ENCODE peak calls at places on chromosomes 7 and 10, in five cellular contexts. One of them, this sample, is unnamed.

GRCh38 chr10:29255117-29255516 is 33.8 kb upstream of the LYZL1 start:
- DNase-seq in naive thymus-derived CD4-positive, alpha-beta T cell: no peak
- DNase-seq in CD4-positive, CD25-positive, alpha-beta regulatory T cell: no peak
- DNase-seq in hepatocyte: no peak
- DNase-seq in CD8-positive, alpha-beta T cell: no peak
- DNase-seq in this sample: no peak

GRCh38 chr10:24432478-24433416 is 223.8 kb downstream of the KIAA1217 start:
- DNase-seq in naive thymus-derived CD4-positive, alpha-beta T cell: no peak
- DNase-seq in CD4-positive, CD25-positive, alpha-beta regulatory T cell: no peak
- DNase-seq in hepatocyte: no peak
- DNase-seq in CD8-positive, alpha-beta T cell: no peak
- DNase-seq in this sample: no peak

GRCh38 chr10:98326621-98327027 is 58.6 kb upstream of the LOXL4 start:
- DNase-seq in naive thymus-derived CD4-positive, alpha-beta T cell: no peak
- DNase-seq in CD4-positive, CD25-positive, alpha-beta regulatory T cell: no peak
- DNase-seq in hepatocyte: no peak
- DNase-seq in CD8-positive, alpha-beta T cell: no peak
- DNase-seq in this sample: no peak

GRCh38 chr10:91901784-91902677 is 7.3 kb downstream of the FGFBP3 start:
- DNase-seq in naive thymus-derived CD4-positive, alpha-beta T cell: no peak
- DNase-seq in CD4-positive, CD25-positive, alpha-beta regulatory T cell: no peak
- DNase-seq in hepatocyte: peak
- DNase-seq in CD8-positive, alpha-beta T cell: peak
- DNase-seq in this sample: no peak

GRCh38 chr10:87960230-87960629 is 96.8 kb downstream of the PTEN start:
- DNase-seq in naive thymus-derived CD4-positive, alpha-beta T cell: no peak
- DNase-seq in CD4-positive, CD25-positive, alpha-beta regulatory T cell: no peak
- DNase-seq in hepatocyte: no peak
- DNase-seq in CD8-positive, alpha-beta T cell: no peak
- DNase-seq in this sample: no peak

GRCh38 chr7:54960517-54960916 is 58.3 kb upstream of the EGFR start:
- DNase-seq in naive thymus-derived CD4-positive, alpha-beta T cell: no peak
- DNase-seq in CD4-positive, CD25-positive, alpha-beta regulatory T cell: no peak
- DNase-seq in hepatocyte: no peak
- DNase-seq in CD8-positive, alpha-beta T cell: no peak
- DNase-seq in this sample: no peak

GRCh38 chr7:68224041-68224534 is 1227.5 kb downstream of the TYW1 start:
- DNase-seq in naive thymus-derived CD4-positive, alpha-beta T cell: no peak
- DNase-seq in CD4-positive, CD25-positive, alpha-beta regulatory T cell: no peak
- DNase-seq in hepatocyte: no peak
- DNase-seq in CD8-positive, alpha-beta T cell: no peak
- DNase-seq in this sample: no peak

GRCh38 chr7:8285155-8285554 is 23.2 kb upstream of the ICA1 start:
- DNase-seq in naive thymus-derived CD4-positive, alpha-beta T cell: no peak
- DNase-seq in CD4-positive, CD25-positive, alpha-beta regulatory T cell: no peak
- DNase-seq in hepatocyte: no peak
- DNase-seq in CD8-positive, alpha-beta T cell: no peak
- DNase-seq in this sample: no peak

GRCh38 chr10:13831711-13832110 is 244.9 kb downstream of the PRPF18 start:
- DNase-seq in naive thymus-derived CD4-positive, alpha-beta T cell: no peak
- DNase-seq in CD4-positive, CD25-positive, alpha-beta regulatory T cell: no peak
- DNase-seq in hepatocyte: no peak
- DNase-seq in CD8-positive, alpha-beta T cell: no peak
- DNase-seq in this sample: no peak

GRCh38 chr7:141999219-141999618 is 3.5 kb downstream of the MGAM start:
- DNase-seq in naive thymus-derived CD4-positive, alpha-beta T cell: no peak
- DNase-seq in CD4-positive, CD25-positive, alpha-beta regulatory T cell: no peak
- DNase-seq in hepatocyte: peak
- DNase-seq in CD8-positive, alpha-beta T cell: no peak
- DNase-seq in this sample: no peak

GRCh38 chr7:82078807-82079206 is 309.0 kb upstream of the HGF start:
- DNase-seq in naive thymus-derived CD4-positive, alpha-beta T cell: no peak
- DNase-seq in CD4-positive, CD25-positive, alpha-beta regulatory T cell: no peak
- DNase-seq in hepatocyte: no peak
- DNase-seq in CD8-positive, alpha-beta T cell: no peak
- DNase-seq in this sample: no peak

GRCh38 chr7:7640221-7641128 is at the start of gene UMAD1:
- DNase-seq in naive thymus-derived CD4-positive, alpha-beta T cell: peak
- DNase-seq in CD4-positive, CD25-positive, alpha-beta regulatory T cell: peak
- DNase-seq in hepatocyte: peak
- DNase-seq in CD8-positive, alpha-beta T cell: peak
- DNase-seq in this sample: peak

GRCh38 chr7:610531-611280 is 91.1 kb upstream of the PDGFA start:
- DNase-seq in naive thymus-derived CD4-positive, alpha-beta T cell: peak
- DNase-seq in CD4-positive, CD25-positive, alpha-beta regulatory T cell: no peak
- DNase-seq in hepatocyte: peak
- DNase-seq in CD8-positive, alpha-beta T cell: no peak
- DNase-seq in this sample: no peak

GRCh38 chr10:75042292-75042974 is 69.0 kb upstream of the SAMD8 start:
- DNase-seq in naive thymus-derived CD4-positive, alpha-beta T cell: no peak
- DNase-seq in CD4-positive, CD25-positive, alpha-beta regulatory T cell: no peak
- DNase-seq in hepatocyte: no peak
- DNase-seq in CD8-positive, alpha-beta T cell: no peak
- DNase-seq in this sample: no peak

GRCh38 chr7:142438235-142438922 is 180.5 kb upstream of the PRSS58 start:
- DNase-seq in naive thymus-derived CD4-positive, alpha-beta T cell: peak
- DNase-seq in CD4-positive, CD25-positive, alpha-beta regulatory T cell: no peak
- DNase-seq in hepatocyte: peak
- DNase-seq in CD8-positive, alpha-beta T cell: no peak
- DNase-seq in this sample: peak

GRCh38 chr7:124162667-124163066 is 129.8 kb upstream of the TMEM229A start:
- DNase-seq in naive thymus-derived CD4-positive, alpha-beta T cell: no peak
- DNase-seq in CD4-positive, CD25-positive, alpha-beta regulatory T cell: no peak
- DNase-seq in hepatocyte: no peak
- DNase-seq in CD8-positive, alpha-beta T cell: no peak
- DNase-seq in this sample: no peak

GRCh38 chr10:11532329-11532728 is 79.1 kb downstream of the USP6NL start:
- DNase-seq in naive thymus-derived CD4-positive, alpha-beta T cell: no peak
- DNase-seq in CD4-positive, CD25-positive, alpha-beta regulatory T cell: no peak
- DNase-seq in hepatocyte: no peak
- DNase-seq in CD8-positive, alpha-beta T cell: no peak
- DNase-seq in this sample: no peak

GRCh38 chr7:102306916-102307677 is 20.4 kb downstream of the SH2B2 start:
- DNase-seq in naive thymus-derived CD4-positive, alpha-beta T cell: no peak
- DNase-seq in CD4-positive, CD25-positive, alpha-beta regulatory T cell: peak
- DNase-seq in hepatocyte: peak
- DNase-seq in CD8-positive, alpha-beta T cell: no peak
- DNase-seq in this sample: no peak

GRCh38 chr7:140646931-140647647 is 6.5 kb upstream of the DENND2A start:
- DNase-seq in naive thymus-derived CD4-positive, alpha-beta T cell: peak
- DNase-seq in CD4-positive, CD25-positive, alpha-beta regulatory T cell: no peak
- DNase-seq in hepatocyte: peak
- DNase-seq in CD8-positive, alpha-beta T cell: peak
- DNase-seq in this sample: no peak

GRCh38 chr10:75773139-75773801 is 341.8 kb downstream of the LRMDA start:
- DNase-seq in naive thymus-derived CD4-positive, alpha-beta T cell: no peak
- DNase-seq in CD4-positive, CD25-positive, alpha-beta regulatory T cell: no peak
- DNase-seq in hepatocyte: peak
- DNase-seq in CD8-positive, alpha-beta T cell: no peak
- DNase-seq in this sample: no peak

GRCh38 chr7:712601-713457 is 13.7 kb upstream of the DNAAF5 start:
- DNase-seq in naive thymus-derived CD4-positive, alpha-beta T cell: no peak
- DNase-seq in CD4-positive, CD25-positive, alpha-beta regulatory T cell: no peak
- DNase-seq in hepatocyte: no peak
- DNase-seq in CD8-positive, alpha-beta T cell: no peak
- DNase-seq in this sample: no peak

GRCh38 chr10:17290226-17290625 is 62.2 kb downstream of the VIM start:
- DNase-seq in naive thymus-derived CD4-positive, alpha-beta T cell: peak
- DNase-seq in CD4-positive, CD25-positive, alpha-beta regulatory T cell: no peak
- DNase-seq in hepatocyte: no peak
- DNase-seq in CD8-positive, alpha-beta T cell: no peak
- DNase-seq in this sample: no peak

GRCh38 chr7:32140540-32140939 is 70.3 kb upstream of the PDE1C start:
- DNase-seq in naive thymus-derived CD4-positive, alpha-beta T cell: no peak
- DNase-seq in CD4-positive, CD25-positive, alpha-beta regulatory T cell: no peak
- DNase-seq in hepatocyte: no peak
- DNase-seq in CD8-positive, alpha-beta T cell: no peak
- DNase-seq in this sample: no peak

GRCh38 chr7:32147909-32148308 is 77.7 kb upstream of the PDE1C start:
- DNase-seq in naive thymus-derived CD4-positive, alpha-beta T cell: no peak
- DNase-seq in CD4-positive, CD25-positive, alpha-beta regulatory T cell: no peak
- DNase-seq in hepatocyte: no peak
- DNase-seq in CD8-positive, alpha-beta T cell: no peak
- DNase-seq in this sample: no peak

GRCh38 chr7:32142649-32143048 is 72.4 kb upstream of the PDE1C start:
- DNase-seq in naive thymus-derived CD4-positive, alpha-beta T cell: no peak
- DNase-seq in CD4-positive, CD25-positive, alpha-beta regulatory T cell: no peak
- DNase-seq in hepatocyte: no peak
- DNase-seq in CD8-positive, alpha-beta T cell: no peak
- DNase-seq in this sample: no peak

GRCh38 chr7:32145911-32146310 is 75.7 kb upstream of the PDE1C start:
- DNase-seq in naive thymus-derived CD4-positive, alpha-beta T cell: no peak
- DNase-seq in CD4-positive, CD25-positive, alpha-beta regulatory T cell: no peak
- DNase-seq in hepatocyte: no peak
- DNase-seq in CD8-positive, alpha-beta T cell: no peak
- DNase-seq in this sample: no peak

DNA sequence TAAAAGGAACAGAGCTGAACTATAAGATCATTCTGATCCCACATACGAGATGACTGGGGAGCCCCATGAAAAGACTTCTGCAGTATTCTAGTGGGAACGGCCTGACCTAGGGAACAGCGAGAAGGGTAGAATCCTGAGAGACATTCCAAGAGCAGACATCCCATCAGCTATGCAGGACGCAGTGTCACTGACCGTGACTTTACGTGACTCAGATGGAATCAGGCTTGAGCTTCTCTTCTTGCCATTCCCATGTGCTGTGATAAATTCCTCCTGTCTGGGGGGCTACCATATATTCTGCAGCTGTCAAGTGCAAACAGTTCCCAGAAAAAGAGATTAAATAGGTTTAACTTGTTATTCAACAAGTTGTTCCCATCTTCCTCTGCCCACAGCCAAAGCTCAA is 73.1 kb upstream of the PDE1C start:
- DNase-seq in naive thymus-derived CD4-positive, alpha-beta T cell: no peak
- DNase-seq in CD4-positive, CD25-positive, alpha-beta regulatory T cell: no peak
- DNase-seq in hepatocyte: no peak
- DNase-seq in CD8-positive, alpha-beta T cell: no peak
- DNase-seq in this sample: no peak
- H3K27ac ChIP-seq in naive thymus-derived CD4-positive, alpha-beta T cell: no peak
- H3K27ac ChIP-seq in CD4-positive, CD25-positive, alpha-beta regulatory T cell: no peak
- H3K27ac ChIP-seq in hepatocyte: no peak
- H3K27ac ChIP-seq in CD8-positive, alpha-beta T cell: no peak
- H3K27ac ChIP-seq in this sample: no peak

DNA sequence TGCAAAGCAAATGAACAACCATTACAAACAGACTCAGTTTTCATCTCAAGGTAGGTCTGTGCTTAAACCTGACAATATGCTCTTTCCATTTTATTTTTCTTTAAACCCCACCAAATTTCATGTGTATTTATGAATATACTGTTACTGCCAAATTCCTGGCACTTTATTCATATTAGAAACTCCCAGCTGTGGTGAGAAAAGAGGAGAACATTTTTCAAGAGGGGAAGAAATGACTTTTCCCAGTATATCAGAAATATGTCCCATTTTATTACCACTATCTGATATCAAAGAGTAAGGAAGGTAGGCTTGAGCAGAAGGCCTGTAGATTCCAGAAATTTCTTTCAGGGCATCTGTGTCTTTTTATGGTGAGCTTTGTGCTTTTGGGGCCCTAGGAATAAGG is 189.6 kb downstream of the ADAM12 start:
- DNase-seq in naive thymus-derived CD4-positive, alpha-beta T cell: no peak
- DNase-seq in CD4-positive, CD25-positive, alpha-beta regulatory T cell: no peak
- DNase-seq in hepatocyte: no peak
- DNase-seq in CD8-positive, alpha-beta T cell: no peak
- DNase-seq in this sample: no peak
- H3K4me3 ChIP-seq in naive thymus-derived CD4-positive, alpha-beta T cell: no peak
- H3K4me3 ChIP-seq in CD4-positive, CD25-positive, alpha-beta regulatory T cell: no peak
- H3K4me3 ChIP-seq in hepatocyte: no peak
- H3K4me3 ChIP-seq in CD8-positive, alpha-beta T cell: no peak
- H3K4me3 ChIP-seq in this sample: no peak

DNA sequence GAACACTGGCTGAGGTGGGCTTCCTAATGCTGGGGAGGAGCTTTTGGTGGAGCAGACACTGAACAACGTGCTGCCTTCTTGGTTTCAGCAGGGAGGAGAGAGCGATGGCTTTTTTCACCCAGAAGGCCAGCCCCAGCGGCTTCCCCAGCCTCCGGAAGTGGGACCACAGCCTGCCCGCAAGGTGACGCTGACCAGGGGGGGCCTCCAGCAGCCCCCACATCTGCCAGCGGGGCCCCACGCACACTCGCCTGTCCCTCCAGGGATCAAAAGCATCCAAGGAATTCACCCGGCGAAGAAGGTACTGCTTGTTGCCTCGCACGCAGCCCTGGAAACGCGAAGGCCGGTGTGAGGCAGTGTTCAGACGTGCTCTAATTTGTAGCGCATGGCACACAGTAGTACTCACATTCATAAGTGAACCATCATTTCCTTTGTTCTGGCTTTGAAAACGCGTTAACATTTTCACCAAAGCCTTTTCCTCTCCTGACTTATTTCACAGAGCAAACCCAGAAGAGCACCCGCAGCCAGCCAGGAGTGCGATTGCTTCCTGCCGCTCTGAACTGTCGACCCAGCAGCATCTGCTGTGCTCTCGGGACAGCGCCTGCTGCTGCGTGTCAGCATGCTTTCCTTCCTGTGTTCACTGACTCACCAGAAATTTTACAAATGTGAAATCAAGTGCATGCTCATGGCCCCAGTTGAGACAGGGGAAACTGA is 48.4 kb downstream of the SHH start:
- DNase-seq in naive thymus-derived CD4-positive, alpha-beta T cell: peak
- DNase-seq in CD4-positive, CD25-positive, alpha-beta regulatory T cell: peak
- DNase-seq in hepatocyte: peak
- DNase-seq in CD8-positive, alpha-beta T cell: peak
- DNase-seq in this sample: peak
- H3K27ac ChIP-seq in naive thymus-derived CD4-positive, alpha-beta T cell: peak
- H3K27ac ChIP-seq in CD4-positive, CD25-positive, alpha-beta regulatory T cell: peak
- H3K27ac ChIP-seq in hepatocyte: peak
- H3K27ac ChIP-seq in CD8-positive, alpha-beta T cell: peak
- H3K27ac ChIP-seq in this sample: peak

DNA sequence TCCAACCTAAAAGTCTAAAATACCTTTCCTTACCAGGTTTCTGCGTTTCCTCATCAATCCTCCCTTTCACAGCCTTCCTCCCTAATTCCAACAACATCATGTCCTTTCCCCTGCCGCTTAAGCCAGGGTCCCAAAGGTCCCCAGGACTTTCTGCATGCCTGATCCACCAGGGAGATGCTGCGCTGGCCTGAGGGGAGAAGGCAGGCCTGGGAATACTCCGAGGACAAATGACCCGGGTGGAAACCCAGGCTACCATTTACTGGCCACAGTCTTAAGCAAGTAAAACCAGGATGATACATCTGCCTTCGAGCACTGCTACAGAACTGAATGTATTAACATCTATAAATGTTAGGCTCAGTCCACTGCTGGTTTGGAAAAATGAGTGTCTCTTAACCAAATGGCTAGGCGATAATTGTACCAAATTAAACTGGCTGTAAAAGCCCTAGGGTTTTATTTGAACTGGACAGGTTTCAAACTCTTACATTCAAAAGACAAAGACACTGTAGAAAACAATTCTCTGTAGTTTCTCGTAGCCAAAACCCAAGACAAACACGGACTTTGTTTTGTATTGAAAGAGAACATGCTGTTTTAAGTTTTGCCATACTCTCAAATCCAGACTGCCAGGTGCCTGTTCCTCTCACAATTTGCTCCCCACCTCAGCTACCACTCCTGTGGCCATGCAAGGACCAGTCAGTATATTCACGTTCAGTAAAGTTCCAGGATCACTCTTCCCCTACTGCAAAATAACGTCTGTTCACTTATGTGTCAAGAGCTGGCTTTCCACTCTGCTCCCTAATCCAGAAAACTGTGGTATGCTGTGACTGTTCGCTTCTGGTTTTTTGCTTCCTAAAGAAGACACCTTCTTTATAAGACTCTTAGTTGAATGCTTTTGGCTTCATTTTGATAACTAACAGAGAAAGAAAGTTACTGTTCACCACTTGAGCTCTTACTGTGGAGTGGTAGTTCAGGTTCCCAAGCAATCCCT is 145.7 kb downstream of the RNF216 start:
- DNase-seq in naive thymus-derived CD4-positive, alpha-beta T cell: no peak
- DNase-seq in CD4-positive, CD25-positive, alpha-beta regulatory T cell: no peak
- DNase-seq in hepatocyte: no peak
- DNase-seq in CD8-positive, alpha-beta T cell: no peak
- DNase-seq in this sample: no peak
- H3K4me3 ChIP-seq in naive thymus-derived CD4-positive, alpha-beta T cell: no peak
- H3K4me3 ChIP-seq in CD4-positive, CD25-positive, alpha-beta regulatory T cell: no peak
- H3K4me3 ChIP-seq in hepatocyte: no peak
- H3K4me3 ChIP-seq in CD8-positive, alpha-beta T cell: no peak
- H3K4me3 ChIP-seq in this sample: no peak